ENCODE peak calls at places on chromosome 3, in five cellular contexts. G, U, R, Z and N are unnamed samples.

GRCh38 chr3:81910244-81910852 is 148.9 kb upstream of the GBE1 start:
- ATAC-seq in G (no peak), U (peak), R (peak), Z (peak), N (no peak)

GRCh38 chr3:53083949-53084309 is 38.1 kb upstream of the SFMBT1 start:
- ATAC-seq in G (peak), U (no peak), R (no peak), Z (peak), N (no peak)

GRCh38 chr3:63872135-63872924 is 8.7 kb downstream of the ATXN7 start:
- ATAC-seq in G (no peak), U (peak), R (peak), Z (no peak), N (no peak)

GRCh38 chr3:16200411-16200810 is 25.9 kb downstream of the GALNT15 start:
- ATAC-seq in G (no peak), U (no peak), R (no peak), Z (no peak), N (no peak)

GRCh38 chr3:5181479-5182141 is 5.9 kb upstream of the EDEM1 start:
- ATAC-seq in G (no peak), U (no peak), R (peak), Z (no peak), N (no peak)

GRCh38 chr3:129184396-129184656 is 630 bp upstream of the CNBP start:
- ATAC-seq in G (peak), U (peak), R (peak), Z (peak), N (no peak)

GRCh38 chr3:108342829-108343478 is 46.6 kb downstream of the HHLA2 start:
- ATAC-seq in G (no peak), U (no peak), R (peak), Z (no peak), N (no peak)

GRCh38 chr3:187997946-187998561 is 155.9 kb upstream of the LPP start:
- ATAC-seq in G (no peak), U (no peak), R (no peak), Z (peak), N (no peak)

GRCh38 chr3:89419647-89420141 is 312.3 kb downstream of the EPHA3 start:
- ATAC-seq in G (no peak), U (no peak), R (no peak), Z (no peak), N (no peak)

GRCh38 chr3:134544306-134544705 is 58.4 kb downstream of the CEP63 start:
- ATAC-seq in G (no peak), U (no peak), R (no peak), Z (no peak), N (no peak)

GRCh38 chr3:133944181-133944580 is 48.5 kb upstream of the RAB6B start:
- ATAC-seq in G (no peak), U (no peak), R (no peak), Z (no peak), N (no peak)

GRCh38 chr3:16181361-16181760 is 6.9 kb downstream of the GALNT15 start:
- ATAC-seq in G (no peak), U (peak), R (no peak), Z (no peak), N (peak)

GRCh38 chr3:126961191-126961790 is 21.6 kb upstream of the PLXNA1 start:
- ATAC-seq in G (peak), U (peak), R (peak), Z (no peak), N (peak)

GRCh38 chr3:173688216-173688842 is 290.8 kb downstream of the NLGN1 start:
- ATAC-seq in G (no peak), U (no peak), R (no peak), Z (no peak), N (no peak)

DNA sequence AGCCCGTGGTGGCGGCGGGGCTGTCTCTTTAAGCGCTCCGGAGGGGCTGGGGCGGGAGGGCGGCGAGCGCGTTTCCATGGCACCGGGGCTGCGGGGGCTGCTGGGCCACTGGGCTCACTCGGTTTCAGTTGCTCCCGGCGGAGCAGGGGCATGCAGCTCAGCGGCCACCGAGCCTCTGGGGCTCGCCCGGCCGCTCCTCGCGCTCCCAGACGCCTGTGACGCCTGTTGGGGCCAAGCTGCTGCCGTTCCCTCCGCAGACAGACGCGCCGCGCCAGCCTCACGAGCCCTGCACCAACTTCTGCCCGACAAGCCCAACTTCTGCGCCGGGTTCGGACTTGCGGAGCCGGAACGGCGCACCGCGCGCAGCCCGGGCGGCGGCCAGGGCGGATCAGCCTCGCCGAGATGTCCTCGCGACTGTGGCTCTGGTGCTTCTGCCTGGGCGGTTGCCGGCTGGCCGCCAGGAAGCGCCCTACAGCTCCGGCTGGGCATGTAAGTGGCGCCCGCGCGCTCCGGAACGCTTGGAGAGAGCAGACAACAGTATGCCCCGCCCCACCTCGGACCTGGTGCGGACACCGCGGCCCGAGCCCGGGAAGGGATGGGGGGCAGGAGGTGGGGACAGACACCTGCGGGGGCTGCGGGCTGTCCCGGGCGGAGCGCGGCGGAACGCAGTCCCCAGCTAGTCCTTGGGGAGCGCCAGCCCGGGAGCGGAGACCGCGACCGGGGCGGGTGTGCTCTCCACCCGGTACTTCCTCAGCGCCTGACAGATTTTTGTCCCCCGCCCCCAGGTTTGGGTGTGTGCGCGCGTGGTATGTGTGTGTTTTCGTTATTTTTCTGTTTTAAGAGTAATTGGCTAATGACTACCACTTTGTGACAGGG is 154.1 kb upstream of the GOLIM4 start:
- ATAC-seq in G (peak), U (peak), R (peak), Z (peak), N (peak)
- H3K4me3 ChIP-seq in G (no peak), U (peak), R (peak), Z (peak), N (peak)

DNA sequence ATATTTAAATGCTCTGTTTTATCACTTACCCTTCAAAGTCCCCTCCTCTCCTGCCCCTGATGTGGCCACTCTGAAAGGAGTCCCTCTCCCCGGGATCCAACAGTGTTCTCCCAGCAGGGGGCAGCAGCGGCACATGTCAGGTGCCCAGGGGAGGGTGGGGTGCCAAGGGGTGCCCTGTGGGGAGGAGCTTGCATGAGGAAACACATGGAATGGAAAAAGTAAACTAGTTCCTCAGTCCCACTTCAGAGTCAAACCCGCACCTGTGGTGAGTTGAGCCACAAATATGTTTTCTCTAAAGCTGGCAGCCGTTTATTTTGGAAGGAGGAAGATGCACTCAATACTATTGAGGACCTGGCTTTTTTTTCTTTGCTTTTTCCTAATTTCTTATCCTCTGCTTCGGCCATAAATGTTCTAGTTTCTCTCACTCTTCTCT is 30.1 kb upstream of the NRROS start:
- ATAC-seq in G (peak), U (peak), R (peak), Z (peak), N (peak)
- TF ChIP-seq POLR2AphosphoS5 in G (no peak), U (no peak), R (no peak), Z (no peak), N (peak)

DNA sequence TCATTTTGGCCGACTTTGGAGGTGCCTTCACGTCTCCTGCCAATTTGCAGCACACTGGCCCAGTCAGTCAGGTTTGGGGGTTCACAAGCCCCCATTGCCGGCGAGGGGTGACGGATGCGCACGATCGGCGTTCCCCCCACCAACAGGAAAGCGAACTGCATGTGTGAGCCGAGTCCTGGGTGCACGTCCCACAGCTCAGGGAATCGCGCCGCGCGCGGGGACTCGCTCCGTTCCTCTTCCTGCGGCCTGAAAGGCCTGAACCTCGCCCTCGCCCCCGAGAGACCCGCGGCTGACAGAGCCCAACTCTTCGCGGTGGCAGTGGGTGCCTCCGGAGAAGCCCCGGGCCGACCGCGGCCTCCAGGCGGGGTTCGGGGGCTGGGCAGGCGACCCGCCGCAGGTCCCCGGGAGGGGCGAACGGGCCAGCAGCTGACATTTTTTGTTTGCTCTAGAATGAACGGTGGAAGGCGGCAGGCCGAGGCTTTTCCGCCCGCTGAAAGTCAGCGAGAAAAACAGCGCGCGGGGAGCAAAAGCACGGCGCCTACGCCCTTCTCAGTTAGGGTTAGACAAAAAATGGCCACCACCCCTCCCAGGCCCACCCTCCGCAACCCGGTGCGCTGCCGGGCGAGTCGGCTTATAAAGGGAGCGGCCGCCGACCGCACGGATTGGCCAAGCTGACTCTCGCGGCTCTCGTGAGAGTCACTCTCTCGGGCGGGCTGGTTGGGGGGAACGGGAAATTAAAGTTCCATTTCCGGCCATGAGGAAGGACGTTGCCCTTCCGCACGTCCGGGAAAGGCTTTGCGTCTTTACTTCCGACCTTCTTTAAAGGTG is at the start of gene TERC:
- ATAC-seq in G (peak), U (peak), R (peak), Z (peak), N (peak)
- TF ChIP-seq EP300 in G (no peak), U (no peak), R (no peak), Z (no peak), N (no peak)

GRCh38 chr3:156036258-156037053 is 83.9 kb upstream of the KCNAB1 start:
- ATAC-seq in G (no peak), U (no peak), R (peak), Z (no peak), N (no peak)
- H3K4me3 ChIP-seq in G (no peak), U (no peak), R (no peak), Z (no peak), N (no peak)

GRCh38 chr3:32106132-32106928 is at the start of gene GPD1L:
- ATAC-seq in G (peak), U (peak), R (peak), Z (peak), N (peak)
- TF ChIP-seq POLR2AphosphoS5 in G (no peak), U (no peak), R (no peak), Z (no peak), N (peak)

DNA sequence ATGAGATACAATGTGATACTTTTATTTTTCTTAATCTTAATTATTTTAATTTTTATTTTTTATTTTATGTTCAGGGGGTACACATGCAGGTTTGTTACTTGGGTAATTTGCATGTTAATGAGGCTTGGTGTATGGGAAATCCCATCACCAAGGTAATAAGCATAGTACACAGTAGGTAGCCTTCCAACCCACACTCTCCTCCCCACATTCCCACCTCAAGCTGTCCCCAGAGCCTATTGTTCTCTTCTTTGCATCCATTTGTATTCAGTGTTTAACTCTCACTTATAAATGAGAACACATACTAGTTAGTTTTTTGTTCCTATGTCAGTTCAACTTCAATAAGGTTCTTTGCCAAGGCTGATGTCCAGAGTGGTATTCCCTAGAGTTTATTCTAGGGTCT is 1375.4 kb downstream of the NSUN3 start:
- ATAC-seq in G (no peak), U (no peak), R (no peak), Z (no peak), N (no peak)
- TF ChIP-seq EP300 in G (no peak), U (no peak), R (no peak), Z (no peak), N (no peak)

GRCh38 chr3:9906480-9906879 is 3.8 kb downstream of the IL17RE start:
- ATAC-seq in G (no peak), U (no peak), R (no peak), Z (no peak), N (no peak)

GRCh38 chr3:9903904-9904303 is 1.3 kb downstream of the IL17RE start:
- ATAC-seq in G (no peak), U (no peak), R (no peak), Z (no peak), N (no peak)

GRCh38 chr3:9901967-9902366 is 681 bp upstream of the IL17RE start:
- ATAC-seq in G (no peak), U (no peak), R (no peak), Z (peak), N (no peak)

GRCh38 chr3:9902372-9903237 is at the start of gene IL17RE:
- ATAC-seq in G (peak), U (peak), R (peak), Z (peak), N (no peak)

GRCh38 chr3:9903238-9903624 is 583 bp downstream of the IL17RE start:
- ATAC-seq in G (no peak), U (no peak), R (no peak), Z (no peak), N (no peak)
- H3K4me3 ChIP-seq in G (no peak), U (peak), R (no peak), Z (peak), N (peak)

GRCh38 chr3:61964566-61964965 is 403.2 kb downstream of the PTPRG start:
- ATAC-seq in G (no peak), U (no peak), R (no peak), Z (no peak), N (no peak)

GRCh38 chr3:61966200-61966599 is 404.8 kb downstream of the PTPRG start:
- ATAC-seq in G (no peak), U (no peak), R (no peak), Z (peak), N (no peak)

GRCh38 chr3:61965770-61966131 is 404.4 kb downstream of the PTPRG start:
- ATAC-seq in G (no peak), U (no peak), R (no peak), Z (no peak), N (no peak)

GRCh38 chr3:61960976-61961375 is 399.6 kb downstream of the PTPRG start:
- ATAC-seq in G (no peak), U (no peak), R (no peak), Z (no peak), N (no peak)

GRCh38 chr3:61961882-61962281 is 400.5 kb downstream of the PTPRG start:
- ATAC-seq in G (no peak), U (no peak), R (no peak), Z (no peak), N (no peak)
- TF ChIP-seq POLR2AphosphoS5 in G (no peak), U (no peak), R (no peak), Z (no peak), N (no peak)

DNA sequence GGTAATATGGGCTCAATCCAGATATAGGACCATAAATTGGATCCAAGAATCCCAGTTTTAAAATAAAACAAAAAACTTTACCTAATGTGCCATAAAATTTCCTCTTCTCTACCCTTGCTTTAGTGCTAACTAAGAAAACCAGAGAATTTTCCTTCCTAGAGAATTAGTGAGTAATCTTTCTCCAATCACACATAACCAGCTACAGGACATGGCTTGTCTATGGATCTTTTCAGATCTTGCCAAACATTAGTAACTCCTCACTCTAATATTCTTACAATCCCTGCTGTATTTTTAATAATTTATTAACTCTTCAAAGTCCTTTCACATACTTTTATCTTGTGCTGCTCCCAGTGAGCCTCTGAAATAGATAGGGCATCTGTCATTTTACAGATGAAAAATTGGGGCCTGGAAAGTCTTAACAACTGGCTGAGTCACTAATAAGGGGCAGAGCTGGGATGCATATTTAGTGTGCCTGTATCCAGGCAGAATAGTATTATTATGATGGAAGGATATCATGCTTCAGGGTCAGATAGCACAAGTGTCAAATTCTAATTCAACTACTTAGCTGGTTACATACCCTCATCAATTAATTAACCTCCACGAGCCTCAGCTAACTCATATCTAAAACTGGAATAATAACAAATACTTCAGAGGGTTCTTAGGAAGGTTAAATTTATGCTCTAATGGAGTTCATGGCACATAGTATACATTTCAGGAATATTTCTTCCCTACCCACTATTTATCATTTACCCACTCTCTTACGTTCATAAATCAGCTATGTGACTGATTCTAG is 5.6 kb downstream of the ZBED2 start:
- ATAC-seq in G (no peak), U (no peak), R (no peak), Z (no peak), N (no peak)
- TF ChIP-seq EP300 in G (no peak), U (no peak), R (no peak), Z (no peak), N (no peak)